ENCODE peak calls at places on chromosomes 3 and 15, in nine cellular contexts. V is prostate gland; C is stimulated activated CD4-positive, alpha-beta T cell treated with anti-CD3 and anti-CD28 coated beads, Interleukin-12 subunit alpha, Interleukin-12 subunit beta, amount 100 ng/mL, for 4 hours; A is fibroblast of the conjunctiva; R is NCI-H1105 treated with DMSO at 0.1 percent for 48 hours; L is fibroblast of pulmonary artery; J is occipital lobe; Y is adipocyte; T is skeletal muscle cell. S is an unnamed sample.

GRCh38 chr15:50224606-50225005 is 40.9 kb downstream of the HDC start:
- DNase-seq in V (no peak), J (no peak), A (no peak), C (no peak), R (no peak), L (peak), T (no peak), Y (peak), S (no peak)

GRCh38 chr15:55279746-55280351 is 9.8 kb downstream of the RAB27A start:
- DNase-seq in V (no peak), R (no peak), C (no peak), A (peak), T (peak), Y (peak), J (no peak), L (peak), S (no peak)

GRCh38 chr3:178966299-178967183 is 105.1 kb downstream of the ZMAT3 start:
- DNase-seq in T (peak), V (no peak), L (peak), A (peak), J (no peak), R (peak), Y (peak), C (no peak), S (no peak)

GRCh38 chr3:121483290-121483689 is 62.5 kb downstream of the POLQ start:
- DNase-seq in J (no peak), R (no peak), V (no peak), L (peak), Y (no peak), T (peak), C (no peak), A (no peak), S (no peak)

GRCh38 chr3:150407818-150408231 is 273 bp upstream of the TSC22D2 start:
- DNase-seq in T (no peak), R (no peak), A (peak), V (peak), C (peak), Y (no peak), L (no peak), J (peak), S (peak)

GRCh38 chr3:14452676-14453367 is 50.4 kb downstream of the SLC6A6 start:
- DNase-seq in Y (peak), J (peak), R (peak), C (no peak), A (peak), L (peak), V (peak), T (peak), S (peak)

GRCh38 chr15:70475439-70475781 is 287.9 kb downstream of the UACA start:
- DNase-seq in V (no peak), Y (no peak), R (no peak), L (no peak), A (no peak), C (no peak), J (no peak), T (no peak), S (no peak)

GRCh38 chr3:66031102-66031698 is 7.5 kb downstream of the MAGI1 start:
- DNase-seq in L (no peak), R (no peak), A (no peak), T (no peak), Y (no peak), C (no peak), V (no peak), J (no peak), S (no peak)

GRCh38 chr3:33732394-33732793 is 14.3 kb upstream of the CLASP2 start:
- DNase-seq in C (peak), Y (no peak), V (no peak), R (no peak), L (no peak), T (no peak), A (no peak), J (no peak), S (no peak)

GRCh38 chr3:50378024-50378423 is 18.7 kb upstream of the TMEM115 start:
- DNase-seq in A (no peak), Y (no peak), V (no peak), C (no peak), R (no peak), J (no peak), L (no peak), T (no peak), S (no peak)

GRCh38 chr3:179181993-179182551 is 33.9 kb downstream of the PIK3CA start:
- DNase-seq in Y (peak), C (no peak), A (no peak), R (no peak), T (no peak), V (no peak), L (peak), J (no peak), S (no peak)

GRCh38 chr3:155370198-155370597 is 76.7 kb upstream of the STRIT1 start:
- DNase-seq in L (no peak), A (no peak), C (no peak), J (no peak), T (no peak), Y (no peak), V (no peak), R (no peak), S (no peak)

GRCh38 chr3:133970916-133971315 is 58.8 kb downstream of the SLCO2A1 start:
- DNase-seq in R (no peak), Y (no peak), A (no peak), C (no peak), V (no peak), T (no peak), L (no peak), J (no peak), S (no peak)

GRCh38 chr3:160003520-160004128 is 15.0 kb downstream of the IL12A start:
- DNase-seq in J (peak), Y (peak), L (peak), T (no peak), C (peak), A (no peak), V (no peak), R (peak), S (peak)

S was measured in posterior cingulate gyrus.